ENCODE peak calls at places on chromosomes 4 and X, in four cellular contexts. One of them, this sample, is unnamed.
A peak's percentile ranks its signal among the peaks of the same experiment; 100 is the strongest.

GRCh38 chr4:93788712-93789111 is 39.8 kb upstream of the ATOH1 start:
- DNase-seq in GM12878: no peak
- DNase-seq in AG10803: peak; percentile 4
- DNase-seq in H9: no peak
- DNase-seq in this sample: peak; percentile 12

GRCh38 chrX:153554519-153555167 is 37.2 kb downstream of the ATP2B3 start:
- DNase-seq in AG10803: peak; percentile 33
- DNase-seq in H9: peak; percentile 69
- DNase-seq in GM12878: no peak
- DNase-seq in this sample: peak; percentile 71

GRCh38 chrX:118272237-118272636 is 73.7 kb upstream of the WDR44 start:
- DNase-seq in H9: no peak
- DNase-seq in AG10803: peak; percentile 0
- DNase-seq in GM12878: no peak
- DNase-seq in this sample: no peak

GRCh38 chr4:22483551-22483981 is 32.3 kb downstream of the ADGRA3 start:
- DNase-seq in GM12878: peak; percentile 38
- DNase-seq in AG10803: peak; percentile 66
- DNase-seq in H9: no peak
- DNase-seq in this sample: no peak

GRCh38 chr4:8205749-8206611 is 6.9 kb downstream of the SH3TC1 start:
- DNase-seq in H9: no peak
- DNase-seq in GM12878: no peak
- DNase-seq in AG10803: no peak
- DNase-seq in this sample: no peak

GRCh38 chr4:109385260-109385659 is 48.4 kb upstream of the SEC24B start:
- DNase-seq in H9: no peak
- DNase-seq in GM12878: no peak
- DNase-seq in AG10803: no peak
- DNase-seq in this sample: no peak

GRCh38 chr4:80011636-80012236 is 61.3 kb downstream of the ANTXR2 start:
- DNase-seq in AG10803: peak; percentile 80
- DNase-seq in GM12878: no peak
- DNase-seq in H9: no peak
- DNase-seq in this sample: no peak

GRCh38 chrX:69021561-69021960 is 143.7 kb downstream of the PJA1 start:
- DNase-seq in AG10803: no peak
- DNase-seq in H9: no peak
- DNase-seq in GM12878: no peak
- DNase-seq in this sample: no peak

GRCh38 chr4:166996216-166996615 is 238.1 kb downstream of the SPOCK3 start:
- DNase-seq in GM12878: no peak
- DNase-seq in H9: no peak
- DNase-seq in AG10803: no peak
- DNase-seq in this sample: no peak

GRCh38 chr4:8468746-8469535 is 28.4 kb downstream of the TRMT44 start:
- DNase-seq in AG10803: peak; percentile 56
- DNase-seq in GM12878: peak; percentile 5
- DNase-seq in H9: peak; percentile 84
- DNase-seq in this sample: peak; percentile 82

GRCh38 chr4:152894673-152895072 is 41.5 kb upstream of the FHDC1 start:
- DNase-seq in GM12878: no peak
- DNase-seq in AG10803: peak; percentile 65
- DNase-seq in H9: no peak
- DNase-seq in this sample: no peak

GRCh38 chr4:76250962-76251361 is 559 bp upstream of the FAM47E start:
- DNase-seq in AG10803: no peak
- DNase-seq in GM12878: no peak
- DNase-seq in H9: no peak
- DNase-seq in this sample: no peak

GRCh38 chr4:118154643-118155042 is 120.4 kb downstream of the NDST3 start:
- DNase-seq in AG10803: peak; percentile 64
- DNase-seq in H9: no peak
- DNase-seq in GM12878: no peak
- DNase-seq in this sample: no peak

GRCh38 chrX:80550722-80551121 is 130.5 kb downstream of the TENT5D start:
- DNase-seq in AG10803: no peak
- DNase-seq in H9: peak; percentile 67
- DNase-seq in GM12878: no peak
- DNase-seq in this sample: no peak

GRCh38 chr4:143386812-143387211 is 50.1 kb downstream of the GAB1 start:
- DNase-seq in AG10803: no peak
- DNase-seq in H9: no peak
- DNase-seq in GM12878: no peak
- DNase-seq in this sample: no peak

GRCh38 chr4:114597410-114598115 is 1.0 kb upstream of the UGT8 start:
- DNase-seq in AG10803: no peak
- DNase-seq in H9: no peak
- DNase-seq in GM12878: no peak
- DNase-seq in this sample: no peak

GRCh38 chr4:155888171-155888570 is 15.3 kb upstream of the TDO2 start:
- DNase-seq in GM12878: no peak
- DNase-seq in H9: no peak
- DNase-seq in AG10803: no peak
- DNase-seq in this sample: no peak

GRCh38 chrX:10741003-10741402 is 120.6 kb upstream of the MID1 start:
- DNase-seq in H9: no peak
- DNase-seq in AG10803: peak; percentile 16
- DNase-seq in GM12878: no peak
- DNase-seq in this sample: no peak

GRCh38 chr4:150411527-150411926 is 170.4 kb upstream of the MAB21L2 start:
- DNase-seq in H9: no peak
- DNase-seq in AG10803: no peak
- DNase-seq in GM12878: no peak
- DNase-seq in this sample: no peak

GRCh38 chr4:14827111-14827510 is 175.2 kb upstream of the CPEB2 start:
- DNase-seq in AG10803: no peak
- DNase-seq in H9: no peak
- DNase-seq in GM12878: no peak
- DNase-seq in this sample: no peak

GRCh38 chr4:83329521-83330105 is 5.0 kb downstream of the HPSE start:
- DNase-seq in GM12878: no peak
- DNase-seq in AG10803: peak; percentile 15
- DNase-seq in H9: no peak
- DNase-seq in this sample: no peak

GRCh38 chr4:151851354-151851753 is 90.5 kb upstream of the GATB start:
- DNase-seq in AG10803: no peak
- DNase-seq in H9: no peak
- DNase-seq in GM12878: no peak
- DNase-seq in this sample: no peak

GRCh38 chr4:186297013-186297645 is 31.1 kb downstream of the F11 start:
- DNase-seq in AG10803: peak; percentile 57
- DNase-seq in H9: no peak
- DNase-seq in GM12878: no peak
- DNase-seq in this sample: peak; percentile 61

GRCh38 chr4:48831532-48832015 is 686 bp downstream of the OCIAD1 start:
- DNase-seq in AG10803: peak; percentile 16
- DNase-seq in H9: no peak
- DNase-seq in GM12878: peak; percentile 15
- DNase-seq in this sample: no peak

GRCh38 chr4:166195101-166195500 is 322.1 kb downstream of the TLL1 start:
- DNase-seq in AG10803: no peak
- DNase-seq in GM12878: no peak
- DNase-seq in H9: no peak
- DNase-seq in this sample: no peak

GRCh38 chr4:1416948-1417260 is 10.7 kb upstream of the NKX1-1 start:
- DNase-seq in GM12878: no peak
- DNase-seq in AG10803: no peak
- DNase-seq in H9: no peak
- DNase-seq in this sample: no peak

GRCh38 chr4:102789317-102789717 is 28.5 kb upstream of the MANBA start:
- DNase-seq in H9: no peak
- DNase-seq in AG10803: peak; percentile 65
- DNase-seq in GM12878: no peak
- DNase-seq in this sample: no peak

GRCh38 chr4:70667710-70668535 is 1.6 kb upstream of the JCHAIN start:
- DNase-seq in AG10803: peak; percentile 73
- DNase-seq in GM12878: no peak
- DNase-seq in H9: no peak
- DNase-seq in this sample: no peak

GRCh38 chrX:120464409-120464808 is 4.7 kb downstream of the LAMP2 start:
- DNase-seq in AG10803: no peak
- DNase-seq in H9: no peak
- DNase-seq in GM12878: no peak
- DNase-seq in this sample: no peak

GRCh38 chr4:69617083-69617694 is 22.3 kb downstream of the UGT2A2 start:
- DNase-seq in H9: no peak
- DNase-seq in AG10803: peak; percentile 1
- DNase-seq in GM12878: no peak
- DNase-seq in this sample: peak; percentile 6

GRCh38 chrX:150508018-150508417 is 60.4 kb upstream of the MTM1 start:
- DNase-seq in H9: no peak
- DNase-seq in GM12878: no peak
- DNase-seq in AG10803: no peak
- DNase-seq in this sample: no peak

DNA sequence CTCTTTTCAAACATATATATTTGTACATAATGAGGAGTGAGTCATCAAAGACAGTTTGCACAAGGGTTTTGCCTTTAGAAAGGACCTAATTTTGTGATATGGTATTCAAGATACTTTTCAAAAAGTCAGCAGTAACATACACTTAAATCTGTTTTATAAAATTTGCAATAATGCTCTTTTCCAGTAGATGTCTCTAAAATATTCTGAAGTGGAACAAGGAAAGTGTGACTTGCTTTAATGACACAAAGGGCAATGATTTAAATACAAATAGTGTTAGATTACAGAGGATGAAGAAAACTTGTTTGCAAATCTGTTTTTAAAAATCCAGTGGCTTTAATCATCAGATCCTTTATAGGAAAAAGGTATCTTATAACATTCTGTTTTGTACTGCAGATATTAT is 20.0 kb downstream of the MMRN1 start:
- DNase-seq in GM12878: no peak
- DNase-seq in H9: no peak
- DNase-seq in AG10803: no peak
- DNase-seq in this sample: no peak
- TF ChIP-seq CTCF in GM12878: no peak
- TF ChIP-seq CTCF in H9: no peak
- TF ChIP-seq CTCF in AG10803: no peak
- TF ChIP-seq CTCF in this sample: no peak

GRCh38 chr4:140152760-140153418 is 1.1 kb downstream of the MAML3 start:
- DNase-seq in AG10803: peak; percentile 54
- DNase-seq in H9: peak; percentile 50
- DNase-seq in GM12878: no peak
- DNase-seq in this sample: peak; percentile 20

GRCh38 chr4:140153419-140153743 is 603 bp downstream of the MAML3 start:
- DNase-seq in GM12878: no peak
- DNase-seq in H9: no peak
- DNase-seq in AG10803: no peak
- DNase-seq in this sample: no peak

GRCh38 chr4:140152015-140152703 is 1.8 kb downstream of the MAML3 start:
- DNase-seq in H9: no peak
- DNase-seq in GM12878: no peak
- DNase-seq in AG10803: peak; percentile 32
- DNase-seq in this sample: peak; percentile 51

GRCh38 chr4:140154572-140154891 is 548 bp upstream of the MAML3 start:
- DNase-seq in AG10803: no peak
- DNase-seq in GM12878: no peak
- DNase-seq in H9: no peak
- DNase-seq in this sample: no peak

GRCh38 chr4:140153744-140154571 is at the start of gene MAML3:
- DNase-seq in GM12878: no peak
- DNase-seq in H9: peak; percentile 89
- DNase-seq in AG10803: peak; percentile 99
- DNase-seq in this sample: peak; percentile 54
- TF ChIP-seq CTCF in GM12878: no peak
- TF ChIP-seq CTCF in H9: no peak
- TF ChIP-seq CTCF in AG10803: no peak
- TF ChIP-seq CTCF in this sample: no peak

GRCh38 chr4:136690363-136690762 is 841.9 kb downstream of the PCDH18 start:
- DNase-seq in AG10803: no peak
- DNase-seq in GM12878: no peak
- DNase-seq in H9: no peak
- DNase-seq in this sample: no peak

GRCh38 chr4:136687596-136687995 is 844.7 kb downstream of the PCDH18 start:
- DNase-seq in GM12878: no peak
- DNase-seq in AG10803: no peak
- DNase-seq in H9: no peak
- DNase-seq in this sample: no peak

GRCh38 chr4:136691607-136692006 is 840.7 kb downstream of the PCDH18 start:
- DNase-seq in AG10803: no peak
- DNase-seq in H9: no peak
- DNase-seq in GM12878: no peak
- DNase-seq in this sample: no peak

GRCh38 chr4:136687118-136687517 is 845.2 kb downstream of the PCDH18 start:
- DNase-seq in GM12878: no peak
- DNase-seq in H9: peak; percentile 44
- DNase-seq in AG10803: no peak
- DNase-seq in this sample: no peak
- TF ChIP-seq CTCF in GM12878: peak; percentile 18
- TF ChIP-seq CTCF in H9: peak; percentile 58
- TF ChIP-seq CTCF in AG10803: no peak
- TF ChIP-seq CTCF in this sample: no peak

DNA sequence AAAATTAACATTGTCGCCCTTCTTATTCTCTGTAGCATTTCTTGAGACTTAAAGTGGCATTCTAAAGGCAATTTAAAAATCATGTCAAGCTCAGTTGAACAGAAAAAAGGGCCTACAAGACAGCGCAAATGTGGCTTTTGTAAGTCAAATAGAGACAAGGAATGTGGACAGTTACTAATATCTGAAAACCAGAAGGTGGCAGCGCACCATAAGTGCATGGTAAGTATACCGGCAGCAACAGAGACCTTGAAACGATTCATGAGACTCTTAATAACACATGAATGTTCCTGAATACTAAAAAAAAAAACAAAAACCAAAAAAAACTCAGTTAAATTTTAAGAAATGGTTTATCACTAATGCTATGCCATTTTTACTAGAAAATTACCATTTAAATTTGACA is 82.4 kb upstream of the HPRT1 start:
- DNase-seq in GM12878: no peak
- DNase-seq in H9: no peak
- DNase-seq in AG10803: peak; percentile 54
- DNase-seq in this sample: no peak
- TF ChIP-seq CTCF in GM12878: peak; percentile 15
- TF ChIP-seq CTCF in H9: peak; percentile 24
- TF ChIP-seq CTCF in AG10803: peak; percentile 45
- TF ChIP-seq CTCF in this sample: peak; percentile 22

DNA sequence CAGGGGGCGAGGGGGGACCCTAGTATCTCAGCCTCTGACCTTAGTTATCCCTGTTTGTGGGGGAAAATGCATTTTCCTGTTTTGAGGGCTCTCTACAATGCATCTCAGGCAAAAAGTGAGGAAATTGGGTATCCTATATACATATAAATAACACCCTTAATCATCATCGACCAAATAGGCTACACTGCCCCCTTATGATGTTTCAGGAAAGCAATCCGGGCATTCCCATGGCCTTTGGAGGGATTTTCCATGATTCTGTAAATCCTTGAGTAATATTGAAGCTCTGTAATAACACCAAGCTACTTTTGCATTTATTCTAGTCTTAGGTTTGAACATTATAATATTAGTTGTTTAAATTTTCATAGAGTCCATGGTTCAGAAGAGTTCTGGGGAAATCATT is 91.6 kb upstream of the SCOC start:
- DNase-seq in H9: no peak
- DNase-seq in GM12878: no peak
- DNase-seq in AG10803: no peak
- DNase-seq in this sample: no peak
- TF ChIP-seq CTCF in H9: peak; percentile 50
- TF ChIP-seq CTCF in GM12878: no peak
- TF ChIP-seq CTCF in AG10803: no peak
- TF ChIP-seq CTCF in this sample: no peak

GRCh38 chr4:173334085-173334890 is at the start of gene HMGB2:
- DNase-seq in H9: peak; percentile 100
- DNase-seq in AG10803: peak; percentile 100
- DNase-seq in GM12878: peak; percentile 99
- DNase-seq in this sample: peak; percentile 98
- TF ChIP-seq CTCF in H9: no peak
- TF ChIP-seq CTCF in AG10803: no peak
- TF ChIP-seq CTCF in GM12878: no peak
- TF ChIP-seq CTCF in this sample: no peak

This sample was measured in GM10248.